ENCODE peak calls at places on chromosomes 5 and 9, in four cellular contexts. P, H, Z and C are unnamed samples.

GRCh38 chr5:6183391-6184390 is 194.7 kb downstream of the MED10 start:
- DNase-seq in P (no peak), H (no peak), Z (no peak), C (peak; percentile 72)

GRCh38 chr5:175569701-175570100 is 88.2 kb upstream of the HRH2 start:
- DNase-seq in P (no peak), H (no peak), Z (no peak), C (peak; percentile 49)

GRCh38 chr9:94675008-94675841 is 35.9 kb upstream of the FBP1 start:
- DNase-seq in P (no peak), H (no peak), Z (no peak), C (no peak)

GRCh38 chr5:126097881-126098280 is 325.3 kb upstream of the GRAMD2B start:
- DNase-seq in P (no peak), H (no peak), Z (no peak), C (no peak)

GRCh38 chr9:137761032-137761431 is 116.5 kb upstream of the CACNA1B start:
- DNase-seq in P (no peak), H (no peak), Z (no peak), C (no peak)

GRCh38 chr9:93112864-93113389 is 16.9 kb downstream of the CARD19 start:
- DNase-seq in P (no peak), H (peak; percentile 36), Z (no peak), C (peak; percentile 82)

GRCh38 chr9:119418721-119419120 is 49.5 kb upstream of the BRINP1 start:
- DNase-seq in P (no peak), H (no peak), Z (no peak), C (no peak)

GRCh38 chr5:93342563-93343061 is 238.4 kb downstream of the NR2F1-AS1 start:
- DNase-seq in P (no peak), H (no peak), Z (no peak), C (no peak)

GRCh38 chr9:109101810-109102209 is 17.9 kb downstream of the TMEM245 start:
- DNase-seq in P (no peak), H (no peak), Z (no peak), C (peak; percentile 29)

GRCh38 chr9:116687762-116688160 is 656 bp downstream of the TRIM32 start:
- DNase-seq in P (no peak), H (no peak), Z (no peak), C (no peak)

GRCh38 chr5:57664700-57665099 is 182.1 kb upstream of the ACTBL2 start:
- DNase-seq in P (no peak), H (no peak), Z (no peak), C (no peak)

GRCh38 chr5:43020294-43020711 is 19.8 kb downstream of the ANXA2R start:
- DNase-seq in P (peak; percentile 23), H (no peak), Z (no peak), C (peak; percentile 83)

GRCh38 chr5:8057764-8058163 is 188.8 kb downstream of the MTRR start:
- DNase-seq in P (no peak), H (no peak), Z (no peak), C (no peak)

GRCh38 chr5:59893436-59894227 is at the start of gene PDE4D:
- DNase-seq in P (no peak), H (peak; percentile 66), Z (peak; percentile 39), C (peak; percentile 16)

GRCh38 chr9:22446589-22446949 is at the start of gene DMRTA1:
- DNase-seq in P (no peak), H (peak; percentile 83), Z (peak; percentile 84), C (peak; percentile 61)